ENCODE peak calls at places on chromosomes 2 and 18, in seven cellular contexts. Z is HCT116, K is SK-N-SH, G is HepG2, E is K562, Q is GM12878, W is H1. D is an unnamed sample.

GRCh38 chr2:113114224-113114945 is 13.0 kb upstream of the IL1RN start:
- DNase-seq in Z (no peak), K (no peak), G (no peak), E (no peak), Q (no peak), W (no peak), D (no peak)

GRCh38 chr2:232588680-232589585 is 38.4 kb downstream of the EIF4E2 start:
- DNase-seq in Z (no peak), K (peak; percentile 28), G (no peak), E (no peak), Q (no peak), W (no peak), D (no peak)

GRCh38 chr2:16249269-16250055 is 309.1 kb downstream of the MYCN start:
- DNase-seq in Z (no peak), K (no peak), G (no peak), E (no peak), Q (no peak), W (no peak), D (no peak)

GRCh38 chr2:223969315-223969714 is 12.1 kb downstream of the MRPL44 start:
- DNase-seq in Z (no peak), K (no peak), G (no peak), E (no peak), Q (no peak), W (no peak), D (no peak)

GRCh38 chr2:46814160-46814559 is 101.4 kb downstream of the MCFD2 start:
- DNase-seq in Z (no peak), K (peak; percentile 5), G (no peak), E (no peak), Q (no peak), W (no peak), D (no peak)

GRCh38 chr2:98334439-98335078 is 11.7 kb upstream of the CNGA3 start:
- DNase-seq in Z (no peak), K (peak; percentile 54), G (no peak), E (no peak), Q (no peak), W (no peak), D (no peak)

GRCh38 chr18:79599503-79599931 is 80.1 kb upstream of the CTDP1 start:
- DNase-seq in Z (no peak), K (no peak), G (no peak), E (no peak), Q (no peak), W (no peak), D (peak; percentile 33)

GRCh38 chr2:189657867-189658266 is 3.4 kb upstream of the ASNSD1 start:
- DNase-seq in Z (no peak), K (no peak), G (no peak), E (no peak), Q (peak; percentile 47), W (no peak), D (no peak)

GRCh38 chr18:7919565-7919964 is 352.4 kb downstream of the PTPRM start:
- DNase-seq in Z (no peak), K (no peak), G (peak; percentile 21), E (no peak), Q (no peak), W (no peak), D (no peak)

GRCh38 chr2:73334620-73335019 is 41.3 kb upstream of the EGR4 start:
- DNase-seq in Z (no peak), K (no peak), G (no peak), E (no peak), Q (no peak), W (no peak), D (no peak)

GRCh38 chr2:66366619-66367018 is 68.3 kb upstream of the MEIS1 start:
- DNase-seq in Z (no peak), K (no peak), G (no peak), E (no peak), Q (no peak), W (no peak), D (no peak)

GRCh38 chr2:66370824-66371223 is 64.1 kb upstream of the MEIS1 start:
- DNase-seq in Z (no peak), K (no peak), G (no peak), E (no peak), Q (no peak), W (no peak), D (no peak)
- TF ChIP-seq JUND in Z (no peak), K (peak; percentile 20), G (no peak), E (no peak), Q (no peak), W (no peak), D (no peak)

GRCh38 chr18:48990497-48991298 is 39.9 kb upstream of the SMAD7 start:
- DNase-seq in Z (no peak), K (no peak), G (peak; percentile 76), E (peak; percentile 25), Q (no peak), W (no peak), D (no peak)
- TF ChIP-seq JUND in Z (no peak), K (no peak), G (peak; percentile 81), E (no peak), Q (no peak), W (no peak), D (no peak)

GRCh38 chr2:23350792-23351355 is 34.1 kb upstream of the KLHL29 start:
- DNase-seq in Z (no peak), K (no peak), G (no peak), E (no peak), Q (no peak), W (no peak), D (no peak)
- TF ChIP-seq JUND in Z (no peak), K (no peak), G (no peak), E (no peak), Q (no peak), W (no peak), D (no peak)

DNA sequence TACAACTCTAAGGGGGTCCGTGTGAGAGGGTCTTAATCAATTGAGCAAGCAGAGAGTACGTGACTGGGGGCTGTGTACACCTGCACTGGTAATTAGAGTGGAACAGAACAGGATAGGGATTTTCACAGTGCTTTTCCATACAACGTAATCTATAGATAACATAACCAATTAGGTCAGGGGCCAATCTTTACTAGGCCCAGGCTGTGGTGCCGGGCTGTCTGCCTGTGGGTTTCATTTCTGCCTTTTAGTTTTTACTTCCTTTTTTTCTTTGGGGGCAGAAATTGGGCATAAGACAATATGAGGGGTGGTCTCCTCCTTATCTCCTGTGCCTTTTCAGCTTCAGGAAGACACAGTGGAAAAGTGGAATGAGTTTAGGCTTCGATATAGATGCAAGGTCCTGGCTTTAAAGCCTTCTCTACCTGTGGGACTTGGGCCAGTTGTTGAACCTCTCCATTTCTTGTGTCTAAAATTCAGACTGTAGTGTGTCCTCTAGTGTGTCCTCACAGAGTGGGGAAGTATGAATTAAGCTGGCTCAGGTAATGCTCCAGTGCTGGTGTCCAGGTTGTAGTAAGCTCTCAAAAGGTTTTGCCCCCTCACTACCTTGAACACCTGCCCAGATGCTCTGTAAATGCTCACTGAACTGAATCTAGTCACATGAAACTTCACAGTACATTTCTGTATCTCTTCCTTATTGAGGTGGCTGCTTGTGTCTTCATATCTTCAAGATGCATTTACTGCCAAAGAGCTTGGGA is 422.8 kb downstream of the SETBP1 start:
- DNase-seq in Z (no peak), K (no peak), G (no peak), E (no peak), Q (peak; percentile 72), W (no peak), D (no peak)
- TF ChIP-seq JUND in Z (no peak), K (no peak), G (no peak), E (no peak), Q (no peak), W (no peak), D (no peak)

GRCh38 chr2:24833821-24834732 is 40.9 kb downstream of the CENPO start:
- DNase-seq in Z (no peak), K (no peak), G (no peak), E (no peak), Q (no peak), W (no peak), D (no peak)

GRCh38 chr2:24832991-24833671 is 39.9 kb downstream of the CENPO start:
- DNase-seq in Z (no peak), K (no peak), G (no peak), E (no peak), Q (no peak), W (no peak), D (no peak)

GRCh38 chr2:24836206-24836605 is 43.0 kb downstream of the CENPO start:
- DNase-seq in Z (no peak), K (no peak), G (no peak), E (no peak), Q (no peak), W (no peak), D (no peak)

GRCh38 chr2:24836706-24837105 is 43.5 kb downstream of the CENPO start:
- DNase-seq in Z (no peak), K (no peak), G (no peak), E (no peak), Q (no peak), W (no peak), D (no peak)

GRCh38 chr2:24834733-24835395 is 41.6 kb downstream of the CENPO start:
- DNase-seq in Z (no peak), K (no peak), G (no peak), E (no peak), Q (no peak), W (no peak), D (no peak)
- TF ChIP-seq JUND in Z (no peak), K (no peak), G (no peak), E (no peak), Q (no peak), W (no peak), D (no peak)

GRCh38 chr2:127655209-127656073 is 9.5 kb downstream of the GPR17 start:
- DNase-seq in Z (no peak), K (no peak), G (no peak), E (no peak), Q (no peak), W (no peak), D (no peak)
- TF ChIP-seq JUND in Z (no peak), K (no peak), G (no peak), E (no peak), Q (no peak), W (no peak), D (no peak)

GRCh38 chr2:226669905-226670304 is 129.7 kb downstream of the IRS1 start:
- DNase-seq in Z (no peak), K (no peak), G (no peak), E (no peak), Q (no peak), W (no peak), D (no peak)

GRCh38 chr2:226669249-226669648 is 130.4 kb downstream of the IRS1 start:
- DNase-seq in Z (no peak), K (no peak), G (no peak), E (no peak), Q (no peak), W (no peak), D (no peak)

GRCh38 chr2:226674123-226674522 is 125.5 kb downstream of the IRS1 start:
- DNase-seq in Z (no peak), K (no peak), G (no peak), E (no peak), Q (no peak), W (no peak), D (no peak)

GRCh38 chr2:226673314-226673723 is 126.3 kb downstream of the IRS1 start:
- DNase-seq in Z (peak; percentile 98), K (no peak), G (no peak), E (no peak), Q (no peak), W (no peak), D (no peak)

DNA sequence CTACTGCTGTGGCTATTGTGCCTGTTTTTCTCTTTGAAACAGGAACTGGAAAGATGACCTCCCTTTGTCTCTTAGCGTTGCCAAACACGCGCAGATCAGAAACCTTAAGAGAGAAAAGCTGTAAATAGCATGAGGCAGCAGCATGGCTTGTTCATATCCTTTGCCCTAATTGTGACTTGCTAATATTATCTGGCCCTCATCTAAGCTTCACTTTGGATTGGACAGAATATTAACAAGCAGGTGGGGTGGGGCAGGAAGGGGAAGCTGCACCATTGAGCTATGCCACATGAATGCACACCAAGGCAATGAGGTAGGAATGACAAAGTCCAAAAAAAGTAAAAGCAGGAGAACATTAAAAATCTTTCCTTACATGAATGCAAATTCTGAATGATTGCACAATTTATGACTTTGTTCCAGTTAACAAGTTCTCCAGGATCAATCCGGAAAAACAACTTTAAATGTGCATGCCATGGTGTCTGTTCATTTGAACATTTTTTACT is 128.4 kb downstream of the IRS1 start:
- DNase-seq in Z (no peak), K (no peak), G (no peak), E (no peak), Q (no peak), W (no peak), D (no peak)
- TF ChIP-seq JUND in Z (no peak), K (no peak), G (no peak), E (no peak), Q (no peak), W (no peak), D (no peak)